ENCODE peak calls at places on chromosomes 13 and 19, in eight cellular contexts. P is NCI-H526; D is A549; N is AG20443; R is AG08395; K is AG08396; A is stimulated activated CD4-positive, alpha-beta T cell treated with anti-CD3 and anti-CD28 coated beads, Interleukin-4, amount 100 ng/mL, for 1 hour; L is aorta. W is an unnamed sample.

GRCh38 chr13:40389081-40389641 is 277.3 kb downstream of the FOXO1 start:
- DNase-seq in P (no peak), D (no peak), N (no peak), R (no peak), K (no peak), A (peak), L (no peak), W (no peak)

GRCh38 chr13:21529102-21529893 is 70.2 kb upstream of the ZDHHC20 start:
- DNase-seq in P (no peak), D (no peak), N (no peak), R (no peak), K (no peak), A (no peak), L (no peak), W (no peak)

GRCh38 chr13:98370806-98371553 is 193.9 kb upstream of the RNF113B start:
- DNase-seq in P (no peak), D (no peak), N (peak), R (peak), K (peak), A (no peak), L (no peak), W (no peak)

GRCh38 chr19:1396019-1396767 is 5.1 kb downstream of the GAMT start:
- DNase-seq in P (no peak), D (no peak), N (no peak), R (no peak), K (no peak), A (no peak), L (no peak), W (no peak)

GRCh38 chr19:55355213-55355821 is 798 bp upstream of the COX6B2 start:
- DNase-seq in P (no peak), D (no peak), N (peak), R (no peak), K (no peak), A (no peak), L (no peak), W (no peak)

GRCh38 chr19:18466354-18466753 is 28.4 kb upstream of the ISYNA1 start:
- DNase-seq in P (no peak), D (no peak), N (no peak), R (no peak), K (no peak), A (no peak), L (peak), W (no peak)

GRCh38 chr13:39982745-39983144 is 327.3 kb downstream of the COG6 start:
- DNase-seq in P (no peak), D (no peak), N (no peak), R (no peak), K (no peak), A (no peak), L (no peak), W (no peak)

GRCh38 chr19:42653841-42654240 is 59.1 kb upstream of the CEACAM8 start:
- DNase-seq in P (no peak), D (no peak), N (no peak), R (no peak), K (no peak), A (no peak), L (no peak), W (no peak)

GRCh38 chr19:57338798-57339378 is 12.2 kb upstream of the ZNF304 start:
- DNase-seq in P (no peak), D (no peak), N (no peak), R (peak), K (peak), A (no peak), L (no peak), W (no peak)

GRCh38 chr19:51097166-51097736 is 11.0 kb downstream of the CTU1 start:
- DNase-seq in P (peak), D (peak), N (peak), R (peak), K (peak), A (peak), L (peak), W (peak)

GRCh38 chr19:17929056-17929455 is 3.8 kb upstream of the CCDC124 start:
- DNase-seq in P (no peak), D (no peak), N (no peak), R (no peak), K (no peak), A (no peak), L (no peak), W (no peak)

GRCh38 chr13:107210216-107211010 is 642.5 kb upstream of the ARGLU1 start:
- DNase-seq in P (no peak), D (no peak), N (peak), R (peak), K (no peak), A (no peak), L (no peak), W (no peak)

GRCh38 chr19:609001-609340 is 19.3 kb downstream of the HCN2 start:
- DNase-seq in P (no peak), D (no peak), N (no peak), R (no peak), K (no peak), A (no peak), L (peak), W (no peak)

GRCh38 chr19:34457446-34457845 is 24.1 kb upstream of the WTIP start:
- DNase-seq in P (no peak), D (no peak), N (no peak), R (no peak), K (no peak), A (no peak), L (no peak), W (no peak)

GRCh38 chr13:110497003-110497402 is 64.5 kb downstream of the RAB20 start:
- DNase-seq in P (no peak), D (no peak), N (no peak), R (no peak), K (no peak), A (no peak), L (no peak), W (no peak)

GRCh38 chr13:49210669-49211068 is 9.5 kb upstream of the MLNR start:
- DNase-seq in P (no peak), D (no peak), N (no peak), R (no peak), K (no peak), A (no peak), L (no peak), W (no peak)

GRCh38 chr13:48094404-48094780 is 512 bp downstream of the MED4 start:
- DNase-seq in P (no peak), D (no peak), N (no peak), R (peak), K (no peak), A (no peak), L (no peak), W (no peak)

GRCh38 chr13:41658057-41658642 is 200.8 kb downstream of the RGCC start:
- DNase-seq in P (no peak), D (no peak), N (no peak), R (no peak), K (no peak), A (no peak), L (no peak), W (no peak)

GRCh38 chr13:95858286-95859075 is 181.5 kb downstream of the DNAJC3 start:
- DNase-seq in P (no peak), D (no peak), N (no peak), R (no peak), K (no peak), A (no peak), L (no peak), W (no peak)

GRCh38 chr13:64471916-64472315 is 2758.2 kb downstream of the PCDH9 start:
- DNase-seq in P (peak), D (peak), N (peak), R (peak), K (no peak), A (no peak), L (no peak), W (no peak)

GRCh38 chr13:48602296-48603040 is 51.3 kb upstream of the CYSLTR2 start:
- DNase-seq in P (no peak), D (no peak), N (no peak), R (no peak), K (no peak), A (no peak), L (no peak), W (no peak)

GRCh38 chr13:24670927-24671326 is 9.3 kb upstream of the ATP12A start:
- DNase-seq in P (peak), D (peak), N (peak), R (peak), K (no peak), A (no peak), L (no peak), W (no peak)

GRCh38 chr13:39037880-39038568 is at the start of the genes NHLRC3 and PROSER1:
- DNase-seq in P (peak), D (peak), N (peak), R (peak), K (peak), A (peak), L (peak), W (peak)

GRCh38 chr19:45075215-45076028 is 856 bp downstream of the ZNF296 start:
- DNase-seq in P (peak), D (peak), N (peak), R (peak), K (peak), A (peak), L (peak), W (no peak)

GRCh38 chr13:101258509-101258908 is 157.8 kb downstream of the NALCN start:
- DNase-seq in P (no peak), D (no peak), N (no peak), R (no peak), K (no peak), A (no peak), L (no peak), W (no peak)